ENCODE peak calls at places on chromosomes 2 and 18, in five cellular contexts. C is A549; K is kidney; W is CD8-positive, alpha-beta T cell; O is endodermal cell. X is an unnamed sample.

GRCh38 chr2:60260646-60261296 is 292.7 kb downstream of the BCL11A start:
- DNase-seq in O (no peak), W (no peak), K (no peak), C (no peak), X (peak)

GRCh38 chr2:166439078-166439477 is 55.0 kb downstream of the SCN7A start:
- DNase-seq in K (no peak), W (no peak), C (no peak), O (no peak), X (no peak)

GRCh38 chr2:165474621-165475269 is 5.2 kb downstream of the CSRNP3 start:
- DNase-seq in C (no peak), W (no peak), O (no peak), K (no peak), X (no peak)

GRCh38 chr2:110816404-110817365 is 84.3 kb downstream of the ACOXL start:
- DNase-seq in O (no peak), C (no peak), K (no peak), W (no peak), X (peak)

GRCh38 chr2:69773201-69773600 is 31.3 kb downstream of the ANXA4 start:
- DNase-seq in W (no peak), K (no peak), C (peak), O (no peak), X (no peak)

GRCh38 chr2:102236132-102236531 is 49.3 kb downstream of the IL1RL2 start:
- DNase-seq in W (no peak), C (no peak), O (no peak), K (no peak), X (no peak)

GRCh38 chr2:21441442-21441841 is 317.7 kb downstream of the TDRD15 start:
- DNase-seq in C (no peak), K (no peak), O (no peak), W (no peak), X (no peak)

GRCh38 chr18:31610841-31611240 is 19.2 kb downstream of the TTR start:
- DNase-seq in W (no peak), K (no peak), O (peak), C (no peak), X (no peak)

GRCh38 chr2:145652992-145653545 is 1133.2 kb upstream of the ZEB2 start:
- DNase-seq in W (no peak), K (no peak), O (no peak), C (no peak), X (peak)

GRCh38 chr2:85457043-85457442 is 38.5 kb downstream of the SH2D6 start:
- DNase-seq in C (no peak), O (no peak), W (no peak), K (no peak), X (no peak)

GRCh38 chr2:100780203-100781008 is 39.5 kb upstream of the NPAS2 start:
- DNase-seq in K (peak), W (no peak), C (no peak), O (no peak), X (peak)

GRCh38 chr2:35548171-35548570 is 807.4 kb upstream of the CRIM1 start:
- DNase-seq in K (no peak), C (no peak), O (no peak), W (no peak), X (no peak)

GRCh38 chr2:183552716-183553115 is 428.5 kb downstream of the NUP35 start:
- DNase-seq in K (no peak), O (no peak), C (no peak), W (no peak), X (no peak)

GRCh38 chr2:48471048-48471474 is 58.9 kb upstream of the STON1 start:
- DNase-seq in W (no peak), O (no peak), C (peak), K (no peak), X (no peak)

GRCh38 chr2:191296083-191297006 is 51.1 kb downstream of the MYO1B start:
- DNase-seq in C (no peak), W (no peak), K (no peak), O (no peak), X (no peak)

GRCh38 chr2:159559034-159559433 is 57.3 kb downstream of the BAZ2B start:
- DNase-seq in W (no peak), O (no peak), K (no peak), C (no peak), X (no peak)

GRCh38 chr2:16250886-16251285 is 310.5 kb downstream of the MYCN start:
- DNase-seq in W (peak), C (no peak), O (no peak), K (no peak), X (peak)

GRCh38 chr18:67517224-67517765 is 775 bp upstream of the DSEL start:
- DNase-seq in K (peak), O (peak), C (no peak), W (no peak), X (no peak)

GRCh38 chr2:164992818-164993217 is 37.5 kb upstream of the SLC38A11 start:
- DNase-seq in C (no peak), O (peak), K (no peak), W (no peak), X (peak)

GRCh38 chr2:110771549-110772382 is 39.4 kb downstream of the ACOXL start:
- DNase-seq in C (no peak), K (no peak), W (no peak), O (no peak), X (no peak)

GRCh38 chr2:219490600-219491130 is 8.0 kb upstream of the GMPPA start:
- DNase-seq in C (no peak), W (no peak), K (no peak), O (no peak), X (no peak)

GRCh38 chr2:201971516-201972228 is 62.0 kb upstream of the FZD7 start:
- DNase-seq in K (peak), C (no peak), O (no peak), W (no peak), X (no peak)

GRCh38 chr18:61891271-61891670 is 1.5 kb downstream of the RNF152 start:
- DNase-seq in C (no peak), K (no peak), W (no peak), O (no peak), X (peak)

GRCh38 chr2:199680482-199680881 is 170.5 kb downstream of the FTCDNL1 start:
- DNase-seq in O (no peak), C (no peak), W (no peak), K (no peak), X (no peak)

GRCh38 chr2:119197529-119198266 is 25.9 kb upstream of the STEAP3 start:
- DNase-seq in O (no peak), C (no peak), K (no peak), W (no peak), X (no peak)

GRCh38 chr18:24987271-24987932 is 364.6 kb downstream of the ZNF521 start:
- DNase-seq in W (no peak), C (no peak), K (no peak), O (peak), X (no peak)

GRCh38 chr18:74351354-74351753 is 35.7 kb downstream of the C18orf63 start:
- DNase-seq in C (no peak), O (no peak), K (no peak), W (no peak), X (peak)

GRCh38 chr2:100610381-100610831 is 47.6 kb downstream of the PDCL3 start:
- DNase-seq in W (peak), K (peak), O (peak), C (peak), X (no peak)

GRCh38 chr2:189683348-189683747 is 8.9 kb downstream of the ANKAR start:
- DNase-seq in O (no peak), K (no peak), C (no peak), W (no peak), X (peak)

GRCh38 chr18:3411854-3412268 is 38.1 kb upstream of the TGIF1 start:
- DNase-seq in W (peak), C (peak), O (peak), K (no peak), X (no peak)

GRCh38 chr2:28346587-28346986 is 46.1 kb upstream of the FOSL2 start:
- DNase-seq in K (peak), O (no peak), W (no peak), C (no peak), X (no peak)

GRCh38 chr18:3540805-3541548 is 91.0 kb downstream of the TGIF1 start:
- DNase-seq in C (no peak), K (no peak), O (peak), W (no peak), X (peak)

GRCh38 chr2:172106128-172106961 is 3.6 kb upstream of the DLX2 start:
- DNase-seq in O (peak), K (peak), W (peak), C (peak), X (no peak)

GRCh38 chr2:232103140-232103737 is 141.7 kb downstream of the DIS3L2 start:
- DNase-seq in O (no peak), W (no peak), C (no peak), K (no peak), X (no peak)

DNA sequence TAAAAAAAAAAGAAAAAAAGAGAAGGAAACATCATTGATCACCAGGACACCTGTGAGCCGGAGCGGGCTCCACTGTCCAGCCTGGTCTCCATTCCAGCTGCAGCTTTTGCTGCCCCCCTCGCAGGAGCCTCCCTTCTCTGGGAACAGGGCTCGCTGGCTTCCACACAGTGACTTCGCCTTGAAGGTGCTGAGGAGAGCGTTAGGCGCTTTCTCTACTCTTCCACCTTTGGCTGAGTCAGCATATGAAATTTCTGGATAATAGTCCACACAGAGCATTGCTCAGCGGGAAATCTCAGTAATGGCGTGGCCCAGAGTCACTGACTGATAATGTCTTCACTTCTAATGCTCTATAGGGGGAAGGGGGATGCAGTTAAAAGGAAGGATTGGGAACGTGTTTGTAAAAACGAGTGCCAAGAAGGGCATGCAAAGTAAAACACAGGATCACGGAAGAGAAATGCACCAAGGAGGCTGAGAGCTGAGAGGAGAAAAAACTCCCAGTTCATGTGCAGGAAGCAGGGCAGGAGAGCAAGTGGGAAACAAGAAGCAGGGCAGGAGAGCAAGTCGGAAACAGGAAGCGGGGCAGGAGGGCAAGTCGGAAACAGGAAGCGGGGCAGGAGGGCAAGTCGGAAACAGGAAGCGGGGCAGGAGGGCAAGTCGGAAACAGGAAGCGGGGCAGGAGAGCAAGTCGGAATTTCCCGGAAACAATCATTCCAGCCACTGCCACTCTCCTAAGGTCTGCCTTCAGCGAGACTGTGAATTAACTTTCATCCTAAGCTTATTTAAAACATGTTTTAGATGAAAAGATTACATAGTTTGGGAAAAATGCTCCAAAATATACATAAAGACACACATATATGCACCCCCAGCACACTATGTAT is 77.7 kb downstream of the MYT1L start:
- DNase-seq in C (no peak), K (no peak), O (no peak), W (no peak), X (no peak)
- H3K27ac ChIP-seq in C (no peak), K (no peak), O (no peak), W (no peak), X (no peak)

DNA sequence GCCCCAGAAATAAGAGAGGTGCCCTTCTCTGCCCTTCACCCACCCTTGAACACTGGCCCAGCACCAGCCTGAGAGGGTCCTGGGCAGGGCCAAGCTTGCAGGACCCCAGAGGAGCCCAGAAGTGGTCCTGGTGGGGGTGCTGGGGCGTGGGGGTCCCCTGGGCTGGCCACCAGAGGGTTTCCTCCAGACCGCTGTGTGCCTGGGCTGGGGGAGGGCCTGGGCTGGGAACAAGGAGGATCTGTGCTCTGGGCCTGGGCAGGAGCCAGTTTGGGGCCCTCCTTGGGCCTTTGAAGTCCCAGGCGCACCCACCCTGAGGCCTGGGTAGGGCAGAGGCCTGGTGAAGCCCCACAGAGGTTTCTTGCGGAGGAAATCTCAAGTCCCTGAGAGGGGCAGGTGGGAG is 63.4 kb upstream of the GPC1 start:
- DNase-seq in O (no peak), W (no peak), C (no peak), K (no peak), X (no peak)
- H3K27ac ChIP-seq in O (no peak), W (no peak), C (peak), K (no peak), X (no peak)

GRCh38 chr2:146893500-146894041 is 951.3 kb upstream of the ACVR2A start:
- DNase-seq in K (no peak), C (no peak), W (no peak), O (no peak), X (no peak)
- H3K27ac ChIP-seq in K (no peak), C (no peak), W (no peak), O (no peak), X (peak)

GRCh38 chr2:157447031-157447430 is 3.1 kb upstream of the CYTIP start:
- DNase-seq in K (no peak), C (no peak), W (no peak), O (no peak), X (no peak)

GRCh38 chr2:157443090-157443489 is 799 bp downstream of the CYTIP start:
- DNase-seq in C (no peak), W (no peak), K (no peak), O (no peak), X (no peak)

GRCh38 chr2:157442636-157443035 is 1.3 kb downstream of the CYTIP start:
- DNase-seq in C (no peak), K (no peak), O (no peak), W (no peak), X (no peak)

GRCh38 chr2:157443795-157444642 is at the start of gene CYTIP:
- DNase-seq in C (no peak), K (no peak), O (no peak), W (peak), X (no peak)

DNA sequence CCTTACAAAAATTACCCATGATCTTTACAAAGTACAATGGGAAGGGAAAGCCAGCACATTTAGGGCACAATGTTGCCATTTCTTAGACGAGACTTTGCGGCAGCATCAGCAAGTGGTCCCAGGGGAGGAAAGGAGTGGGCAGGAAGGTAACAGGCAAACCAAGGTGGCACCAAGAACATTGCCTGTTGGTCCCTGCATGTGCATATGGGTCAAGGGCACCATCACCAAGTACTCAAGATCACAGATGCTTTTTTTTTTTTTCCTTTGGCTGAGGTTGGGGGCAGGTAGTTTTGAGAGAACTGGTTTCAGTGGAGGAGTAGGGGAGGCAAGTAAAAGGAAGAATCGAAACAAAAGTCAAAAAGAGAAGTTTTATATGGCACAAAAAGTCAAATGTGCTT is 753 bp upstream of the CYTIP start:
- DNase-seq in C (no peak), O (no peak), K (no peak), W (no peak), X (no peak)
- H3K27ac ChIP-seq in C (no peak), O (no peak), K (no peak), W (peak), X (no peak)